ENCODE peak calls at places on chromosomes 2 and 18, in five cellular contexts. K is HepG2, G is A549, M is K562, V is GM12878. P is an unnamed sample.

GRCh38 chr18:49638209-49638785 is 76.4 kb downstream of the LIPG start:
- DNase-seq in M (no peak), G (no peak), V (no peak), K (peak; percentile 83), P (no peak)

GRCh38 chr2:165105911-165106310 is 97.9 kb downstream of the SCN3A start:
- DNase-seq in V (no peak), M (no peak), K (no peak), G (no peak), P (no peak)

GRCh38 chr2:195468771-195469170 is 188.3 kb upstream of the SLC39A10 start:
- DNase-seq in M (no peak), V (no peak), K (no peak), G (no peak), P (no peak)

GRCh38 chr18:45998244-45998643 is 31.1 kb upstream of the EPG5 start:
- DNase-seq in K (no peak), G (no peak), M (peak; percentile 50), V (no peak), P (no peak)

GRCh38 chr2:101152195-101153076 is 1.3 kb upstream of the TBC1D8 start:
- DNase-seq in K (peak; percentile 85), G (peak; percentile 57), M (no peak), V (peak; percentile 44), P (peak; percentile 76)

GRCh38 chr2:113025751-113026150 is 20.5 kb downstream of the IL36A start:
- DNase-seq in G (no peak), K (no peak), V (no peak), M (no peak), P (no peak)

GRCh38 chr18:79861687-79862086 is 63.9 kb downstream of the KCNG2 start:
- DNase-seq in M (no peak), K (no peak), G (no peak), V (no peak), P (no peak)

GRCh38 chr18:48982269-48982668 is 31.5 kb upstream of the SMAD7 start:
- DNase-seq in M (peak; percentile 31), K (peak; percentile 48), V (no peak), G (no peak), P (no peak)

DNA sequence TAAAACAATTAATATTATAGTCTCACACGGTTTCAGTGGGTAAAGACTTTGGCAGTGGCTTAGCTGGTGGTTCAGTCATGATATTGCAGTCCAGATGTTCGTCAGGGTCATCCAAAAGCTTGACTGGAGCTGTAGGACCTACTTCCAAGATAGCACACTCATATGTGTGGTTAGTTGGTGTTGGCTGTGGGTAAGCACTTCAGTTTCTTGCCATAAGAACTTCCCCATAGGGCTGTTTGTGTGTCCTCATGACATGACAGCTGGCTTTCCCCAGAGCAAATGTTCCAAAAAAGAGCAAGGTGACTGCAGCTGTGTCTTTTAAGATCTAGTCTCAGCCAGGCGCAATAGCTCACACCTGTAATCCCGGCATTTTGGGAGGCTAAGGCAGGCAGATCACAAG is 48.5 kb upstream of the EPC2 start:
- DNase-seq in V (no peak), M (no peak), G (no peak), K (no peak), P (no peak)
- TF ChIP-seq JUNB in V (no peak), M (no peak), G (no peak), K (no peak), P (no peak)

GRCh38 chr2:62768615-62769014 is 63.1 kb downstream of the EHBP1 start:
- DNase-seq in M (no peak), K (no peak), G (no peak), V (no peak), P (no peak)
- TF ChIP-seq JUNB in M (no peak), K (no peak), G (no peak), V (no peak), P (no peak)

GRCh38 chr2:230319211-230319862 is 7.7 kb upstream of the SP140L start:
- DNase-seq in V (peak; percentile 60), M (no peak), G (no peak), K (no peak), P (no peak)
- TF ChIP-seq JUNB in V (no peak), M (no peak), G (no peak), K (no peak), P (no peak)

GRCh38 chr2:192571636-192572035 is 376.9 kb upstream of the TMEFF2 start:
- DNase-seq in M (no peak), G (no peak), K (no peak), V (no peak), P (no peak)
- TF ChIP-seq JUNB in M (no peak), G (no peak), K (no peak), V (no peak), P (no peak)

DNA sequence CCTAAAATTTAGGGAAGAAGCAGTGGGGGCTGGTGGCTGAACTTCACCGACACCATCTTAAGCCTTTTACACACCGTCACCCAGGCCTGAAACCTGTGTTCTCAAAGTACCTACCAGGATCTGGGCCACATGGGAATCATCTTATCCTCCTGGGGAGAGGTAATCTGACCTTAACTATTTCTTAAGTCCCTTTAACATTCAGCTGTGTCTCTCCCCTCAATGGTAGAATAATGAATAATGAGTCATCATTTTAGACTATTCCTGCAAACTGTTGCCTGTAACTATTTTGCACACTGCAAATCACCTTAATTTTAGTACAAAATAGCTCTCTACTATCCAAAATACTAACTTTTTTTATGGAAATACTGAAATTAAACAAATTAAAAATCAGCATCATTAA is 149.4 kb upstream of the KLF7 start:
- DNase-seq in G (no peak), V (no peak), M (no peak), K (no peak), P (no peak)
- TF ChIP-seq JUNB in G (no peak), V (no peak), M (no peak), K (no peak), P (no peak)

DNA sequence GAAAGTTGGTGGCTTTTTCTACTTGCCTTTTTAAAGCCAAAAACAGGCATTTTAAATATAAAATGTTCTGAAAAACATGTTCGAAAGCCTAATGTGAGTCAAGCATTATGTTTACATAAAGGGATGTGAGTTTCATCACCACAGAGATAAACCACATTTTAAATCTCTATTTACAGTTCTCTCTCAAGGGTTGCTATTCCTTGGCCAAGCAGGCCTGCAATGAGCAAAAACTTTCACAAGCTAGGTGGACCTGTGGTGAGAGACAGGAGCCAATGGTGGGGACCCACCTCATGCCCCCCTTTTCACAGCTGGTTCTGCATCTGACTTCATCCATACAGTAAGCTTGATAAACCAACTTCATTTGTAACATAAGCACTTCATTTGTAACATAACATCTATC is 65.1 kb downstream of the CUL3 start:
- DNase-seq in G (no peak), V (peak; percentile 86), K (peak; percentile 12), M (no peak), P (no peak)
- TF ChIP-seq JUNB in G (no peak), V (peak; percentile 55), K (no peak), M (no peak), P (no peak)

P was measured in GM23338.